ENCODE peak calls at places on chromosomes 1 and 21, in nine cellular contexts. V is left ventricle myocardium inferior, Q is lower lobe of right lung, U is colonic mucosa, B is transverse colon, K is uterus, W is mesendoderm, L is upper lobe of right lung, S is cardiac muscle cell. R is an unnamed sample.
A peak's percentile ranks its signal among the peaks of the same experiment; 100 is the strongest.

GRCh38 chr1:92380867-92381266 is 82.0 kb downstream of the RPAP2 start:
- DNase-seq in V (no peak), Q (no peak), U (no peak), B (no peak), K (no peak), W (no peak), L (no peak), S (peak; percentile 25), R (no peak)

GRCh38 chr1:247681288-247681897 is 1.9 kb upstream of the OR13G1 start:
- DNase-seq in V (no peak), Q (no peak), U (peak; percentile 49), B (peak; percentile 48), K (peak; percentile 16), W (peak; percentile 87), L (no peak), S (peak; percentile 32), R (no peak)

GRCh38 chr1:17016317-17016661 is 4.6 kb upstream of the ATP13A2 start:
- DNase-seq in V (no peak), Q (no peak), U (no peak), B (no peak), K (no peak), W (peak; percentile 73), L (no peak), S (peak; percentile 50), R (no peak)

GRCh38 chr1:182624582-182624981 is 20.4 kb upstream of the RGS16 start:
- DNase-seq in V (no peak), Q (no peak), U (no peak), B (no peak), K (no peak), W (no peak), L (no peak), S (no peak), R (no peak)

GRCh38 chr1:154812911-154813816 is 56.9 kb downstream of the KCNN3 start:
- DNase-seq in V (peak; percentile 56), Q (no peak), U (no peak), B (no peak), K (peak; percentile 63), W (peak; percentile 96), L (no peak), S (peak; percentile 44), R (no peak)

GRCh38 chr21:15141236-15141970 is 76.6 kb upstream of the NRIP1 start:
- DNase-seq in V (no peak), Q (peak; percentile 62), U (peak; percentile 81), B (peak; percentile 57), K (no peak), W (no peak), L (peak; percentile 75), S (no peak), R (no peak)

GRCh38 chr1:43828574-43828973 is 105.0 kb upstream of the ARTN start:
- DNase-seq in V (no peak), Q (no peak), U (no peak), B (no peak), K (no peak), W (no peak), L (no peak), S (no peak), R (no peak)

GRCh38 chr21:33801424-33802405 is 113.9 kb downstream of the ATP5PO start:
- DNase-seq in V (no peak), Q (no peak), U (no peak), B (no peak), K (no peak), W (peak; percentile 39), L (no peak), S (no peak), R (no peak)

GRCh38 chr1:155251566-155251965 is 3.7 kb downstream of the ENTREP3 start:
- DNase-seq in V (no peak), Q (no peak), U (no peak), B (no peak), K (no peak), W (no peak), L (no peak), S (no peak), R (no peak)

GRCh38 chr1:166884040-166884642 is 8.1 kb upstream of the TADA1 start:
- DNase-seq in V (peak; percentile 34), Q (peak; percentile 55), U (peak; percentile 58), B (peak; percentile 53), K (peak; percentile 27), W (peak; percentile 87), L (peak; percentile 70), S (peak; percentile 45), R (no peak)

GRCh38 chr1:212665241-212666115 is 34.2 kb downstream of the BATF3 start:
- DNase-seq in V (peak; percentile 83), Q (peak; percentile 90), U (peak; percentile 82), B (peak; percentile 84), K (peak; percentile 66), W (peak; percentile 88), L (peak; percentile 93), S (peak; percentile 89), R (no peak)

GRCh38 chr21:10641107-10641506 is 119.7 kb downstream of the TPTE start:
- DNase-seq in V (no peak), Q (no peak), U (no peak), B (no peak), K (no peak), W (no peak), L (no peak), S (no peak), R (no peak)

GRCh38 chr1:220368352-220369265 is 96.4 kb upstream of the RAB3GAP2 start:
- DNase-seq in V (no peak), Q (no peak), U (no peak), B (no peak), K (no peak), W (peak; percentile 89), L (no peak), S (peak; percentile 37), R (no peak)

GRCh38 chr1:34671887-34672286 is 83.0 kb upstream of the GJB5 start:
- DNase-seq in V (no peak), Q (no peak), U (no peak), B (no peak), K (no peak), W (no peak), L (no peak), S (no peak), R (no peak)

GRCh38 chr1:158177705-158178450 is 2.8 kb upstream of the CD1D start:
- DNase-seq in V (peak; percentile 97), Q (peak; percentile 94), U (peak; percentile 99), B (peak; percentile 94), K (peak; percentile 83), W (peak; percentile 86), L (peak; percentile 97), S (peak; percentile 84), R (peak; percentile 64)

GRCh38 chr21:21230672-21231071 is 232.5 kb downstream of the NCAM2 start:
- DNase-seq in V (no peak), Q (no peak), U (no peak), B (no peak), K (no peak), W (peak; percentile 16), L (no peak), S (peak; percentile 40), R (no peak)

GRCh38 chr1:218658294-218658693 is 313.2 kb downstream of the TGFB2 start:
- DNase-seq in V (no peak), Q (no peak), U (no peak), B (no peak), K (no peak), W (no peak), L (no peak), S (no peak), R (no peak)

GRCh38 chr1:26278303-26278702 is 1.6 kb upstream of the SH3BGRL3 start:
- DNase-seq in V (peak; percentile 51), Q (peak; percentile 64), U (peak; percentile 92), B (peak; percentile 90), K (no peak), W (no peak), L (no peak), S (peak; percentile 52), R (peak; percentile 50)

GRCh38 chr1:32755098-32755809 is 52.7 kb upstream of the SYNC start:
- DNase-seq in V (no peak), Q (no peak), U (no peak), B (no peak), K (no peak), W (peak; percentile 79), L (no peak), S (no peak), R (no peak)

GRCh38 chr1:32757213-32757895 is 54.8 kb upstream of the SYNC start:
- DNase-seq in V (no peak), Q (no peak), U (peak; percentile 64), B (peak; percentile 67), K (no peak), W (peak; percentile 90), L (no peak), S (no peak), R (no peak)

GRCh38 chr1:32753532-32754281 is 51.1 kb upstream of the SYNC start:
- DNase-seq in V (peak; percentile 64), Q (peak; percentile 82), U (peak; percentile 77), B (peak; percentile 79), K (peak; percentile 58), W (peak; percentile 92), L (peak; percentile 88), S (peak; percentile 62), R (no peak)

GRCh38 chr1:32755810-32756159 is 53.2 kb upstream of the SYNC start:
- DNase-seq in V (no peak), Q (no peak), U (no peak), B (no peak), K (no peak), W (peak; percentile 88), L (no peak), S (no peak), R (no peak)

GRCh38 chr1:32754282-32755097 is 51.9 kb upstream of the SYNC start:
- DNase-seq in V (no peak), Q (peak; percentile 63), U (peak; percentile 40), B (no peak), K (no peak), W (peak; percentile 93), L (peak; percentile 79), S (no peak), R (no peak)
- H3K27ac ChIP-seq in V (no peak overlapping the region), Q (peak overlapping the region; percentile 66), U (no peak overlapping the region), B (peak overlapping the region; percentile 88), K (peak overlapping the region; percentile 49), W (peak overlapping the region; percentile 41), L (peak overlapping the region; percentile 51), S (no peak overlapping the region), R (peak overlapping the region; percentile 54)

GRCh38 chr21:41124626-41125240 is 43.2 kb upstream of the BACE2 start:
- DNase-seq in V (no peak), Q (no peak), U (no peak), B (no peak), K (no peak), W (no peak), L (no peak), S (no peak), R (no peak)
- H3K27ac ChIP-seq in V (no peak overlapping the region), Q (no peak overlapping the region), U (no peak overlapping the region), B (peak overlapping the region; percentile 39), K (no peak overlapping the region), W (no peak overlapping the region), L (no peak overlapping the region), S (no peak overlapping the region), R (peak overlapping the region; percentile 82)

DNA sequence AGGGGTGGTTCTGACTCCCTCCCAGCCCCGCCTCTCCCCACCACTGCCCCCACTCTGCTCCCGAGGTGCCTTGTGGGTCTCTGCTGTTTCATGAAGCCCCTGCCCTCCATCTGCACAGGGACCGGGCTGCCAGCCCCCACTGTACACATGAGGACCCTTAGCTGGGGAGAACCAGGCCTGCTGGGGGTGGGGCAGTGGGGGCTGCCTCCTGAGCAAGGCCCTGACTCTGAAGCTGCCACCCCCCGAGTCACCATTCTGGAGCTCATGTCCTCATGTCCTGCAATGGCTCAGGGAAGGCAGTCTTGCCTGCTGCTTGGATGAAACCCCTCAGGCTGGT is 8.4 kb downstream of the HES3 start:
- DNase-seq in V (no peak), Q (no peak), U (no peak), B (no peak), K (no peak), W (no peak), L (no peak), S (no peak), R (no peak)
- H3K27ac ChIP-seq in V (no peak overlapping the region), Q (no peak overlapping the region), U (no peak overlapping the region), B (no peak overlapping the region), K (no peak overlapping the region), W (no peak overlapping the region), L (no peak overlapping the region), S (no peak overlapping the region), R (no peak overlapping the region)

GRCh38 chr1:162772571-162773154 is 17.8 kb upstream of the HSD17B7 start:
- DNase-seq in V (no peak), Q (no peak), U (no peak), B (no peak), K (no peak), W (no peak), L (no peak), S (peak; percentile 47), R (no peak)
- H3K27ac ChIP-seq in V (peak overlapping the region; percentile 54), Q (no peak overlapping the region), U (no peak overlapping the region), B (no peak overlapping the region), K (no peak overlapping the region), W (no peak overlapping the region), L (no peak overlapping the region), S (no peak overlapping the region), R (no peak overlapping the region)